ENCODE peak calls at places on chromosomes 7 and 10, in seven cellular contexts. E, B, O, W, R, N and J are unnamed samples.

GRCh38 chr10:100997364-100998182 is 2.0 kb upstream of the LZTS2 start:
- DNase-seq in N (peak; percentile 75), O (peak; percentile 94), E (peak; percentile 65), W (peak; percentile 92), B (peak; percentile 88), R (peak; percentile 91), J (peak; percentile 71)

GRCh38 chr7:130113887-130114286 is 43.6 kb downstream of the KLHDC10 start:
- DNase-seq in E (no peak), B (no peak), N (no peak), W (peak; percentile 74), O (no peak), R (no peak), J (no peak)

GRCh38 chr10:61628875-61629513 is 33.7 kb upstream of the CABCOCO1 start:
- DNase-seq in E (peak; percentile 95), R (peak; percentile 81), B (peak; percentile 91), N (no peak), O (no peak), W (peak; percentile 97), J (no peak)

GRCh38 chr7:158858592-158859503 is 2.5 kb downstream of the DYNC2I1 start:
- DNase-seq in W (no peak), N (peak; percentile 60), O (peak; percentile 65), E (no peak), R (peak; percentile 87), B (peak; percentile 25), J (peak; percentile 54)

GRCh38 chr10:70820976-70821750 is 5.4 kb downstream of the SGPL1 start:
- DNase-seq in N (no peak), B (no peak), R (peak; percentile 24), E (peak; percentile 39), O (no peak), W (no peak), J (no peak)

GRCh38 chr10:99777918-99778716 is 4.3 kb upstream of the ABCC2 start:
- DNase-seq in B (peak; percentile 21), E (no peak), N (no peak), W (no peak), R (peak; percentile 53), O (peak; percentile 36), J (no peak)

GRCh38 chr7:25820432-25821040 is 331.5 kb upstream of the NFE2L3 start:
- DNase-seq in N (no peak), E (no peak), R (peak; percentile 26), O (no peak), W (peak; percentile 47), B (no peak), J (no peak)

GRCh38 chr10:55410415-55410885 is 609.4 kb upstream of the PCDH15 start:
- DNase-seq in R (peak; percentile 65), B (peak; percentile 33), W (no peak), O (peak; percentile 44), E (no peak), N (peak; percentile 80), J (peak; percentile 43)

GRCh38 chr7:106369349-106369748 is 84.6 kb upstream of the NAMPT start:
- DNase-seq in E (peak; percentile 72), N (no peak), W (peak; percentile 23), B (no peak), O (no peak), R (peak; percentile 35), J (no peak)

GRCh38 chr7:27723086-27723485 is 16.9 kb upstream of the TAX1BP1 start:
- DNase-seq in B (no peak), N (no peak), E (no peak), R (no peak), W (no peak), O (no peak), J (no peak)

GRCh38 chr10:1216576-1217236 is 160.5 kb downstream of the WDR37 start:
- DNase-seq in N (no peak), O (peak; percentile 19), E (no peak), W (no peak), R (no peak), B (no peak), J (no peak)

GRCh38 chr7:96181174-96181573 is 140.7 kb downstream of the SLC25A13 start:
- DNase-seq in R (no peak), O (no peak), E (no peak), W (no peak), B (no peak), N (no peak), J (no peak)

GRCh38 chr7:95110707-95111106 is 203.3 kb downstream of the PPP1R9A start:
- DNase-seq in B (no peak), E (no peak), N (no peak), W (no peak), O (no peak), R (no peak), J (no peak)

GRCh38 chr7:50397320-50397970 is 52.7 kb downstream of the FIGNL1 start:
- DNase-seq in B (no peak), O (no peak), E (no peak), R (no peak), W (no peak), N (no peak), J (no peak)

GRCh38 chr7:50397971-50398324 is 52.2 kb downstream of the FIGNL1 start:
- DNase-seq in N (no peak), W (no peak), O (no peak), B (no peak), R (no peak), E (no peak), J (no peak)

GRCh38 chr7:50399206-50399605 is 50.9 kb downstream of the FIGNL1 start:
- DNase-seq in B (no peak), W (no peak), E (no peak), R (no peak), N (no peak), O (no peak), J (no peak)

GRCh38 chr7:50394315-50394714 is 55.8 kb downstream of the FIGNL1 start:
- DNase-seq in N (no peak), R (no peak), B (no peak), W (no peak), E (no peak), O (no peak), J (no peak)

DNA sequence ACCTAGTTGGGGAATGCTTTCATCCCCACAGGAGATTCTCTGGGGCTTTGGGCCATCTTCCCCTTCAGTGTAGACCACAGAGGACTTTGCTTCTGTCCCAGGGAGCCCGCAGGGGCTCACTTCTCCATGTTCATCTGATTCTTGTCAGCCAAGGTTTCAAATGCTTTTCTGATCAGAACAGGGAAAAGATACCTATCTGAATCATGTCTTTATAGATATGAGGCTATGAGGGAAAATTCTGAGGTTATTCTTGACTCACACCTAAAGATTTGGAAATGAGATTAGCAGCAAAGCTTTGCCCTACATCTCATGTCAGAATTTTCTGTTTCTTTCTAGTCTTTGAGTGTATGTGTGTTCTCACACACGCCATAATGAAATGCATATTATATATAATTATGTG is 53.3 kb downstream of the FIGNL1 start:
- DNase-seq in B (no peak), W (no peak), O (no peak), N (no peak), R (no peak), E (no peak), J (no peak)
- H2BK5ac ChIP-seq in B (no peak overlapping the region), W (no peak overlapping the region), O (no peak overlapping the region), N (no peak overlapping the region), R (no peak overlapping the region), E (no peak overlapping the region), J (no peak overlapping the region)

GRCh38 chr7:40133561-40134427 is 628 bp downstream of the MPLKIP start:
- DNase-seq in B (peak; percentile 44), E (peak; percentile 4), O (no peak), W (peak; percentile 52), R (no peak), N (no peak), J (peak; percentile 3)

GRCh38 chr7:40137563-40137962 is 2.8 kb downstream of the SUGCT start:
- DNase-seq in B (no peak), R (no peak), N (no peak), E (no peak), O (no peak), W (no peak), J (peak; percentile 7)

GRCh38 chr7:40138973-40139372 is 4.2 kb downstream of the SUGCT start:
- DNase-seq in O (no peak), E (no peak), B (no peak), W (no peak), R (no peak), N (no peak), J (no peak)

GRCh38 chr7:40134428-40135423 is at the start of the genes MPLKIP and SUGCT:
- DNase-seq in O (peak; percentile 86), B (peak; percentile 92), N (peak; percentile 95), W (peak; percentile 94), E (peak; percentile 87), R (peak; percentile 90), J (peak; percentile 91)
- H2BK5ac ChIP-seq in O (no peak within 1 kb of the TSS), B (peak within 1 kb of the TSS; percentile 88), N (peak within 1 kb of the TSS; percentile 85), W (peak within 1 kb of the TSS; percentile 94), E (peak within 1 kb of the TSS; percentile 94), R (peak within 1 kb of the TSS; percentile 97), J (peak within 1 kb of the TSS; percentile 98)

DNA sequence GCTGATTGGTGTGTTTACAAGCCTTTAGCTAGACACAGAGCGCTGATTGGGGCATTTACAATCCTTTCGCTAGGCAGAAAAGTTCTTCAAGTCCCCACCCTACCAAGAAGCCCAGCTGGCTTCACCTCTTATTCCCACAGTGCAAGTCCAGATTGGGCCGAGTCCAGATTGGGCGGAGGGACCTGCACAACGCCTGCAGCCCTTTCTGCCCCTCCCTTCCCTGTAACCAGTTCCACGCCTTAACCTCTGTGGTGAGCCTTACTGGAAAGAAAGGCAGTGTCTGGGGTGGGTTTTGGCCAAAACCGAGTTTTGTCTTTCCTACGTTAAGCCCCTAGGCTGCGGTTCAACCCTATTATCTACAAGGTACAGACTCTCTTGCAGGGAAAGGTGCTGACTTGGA is 268.7 kb downstream of the ZEB1 start:
- DNase-seq in N (no peak), W (no peak), B (no peak), R (no peak), E (no peak), O (no peak), J (no peak)
- H2BK5ac ChIP-seq in N (no peak overlapping the region), W (no peak overlapping the region), B (no peak overlapping the region), R (no peak overlapping the region), E (no peak overlapping the region), O (no peak overlapping the region), J (no peak overlapping the region)

GRCh38 chr7:140143997-140144396 is 32.8 kb downstream of the KDM7A start:
- DNase-seq in E (no peak), N (no peak), B (no peak), W (no peak), R (no peak), O (no peak), J (no peak)
- H2BK5ac ChIP-seq in E (no peak overlapping the region), N (no peak overlapping the region), B (no peak overlapping the region), W (no peak overlapping the region), R (no peak overlapping the region), O (no peak overlapping the region), J (no peak overlapping the region)

DNA sequence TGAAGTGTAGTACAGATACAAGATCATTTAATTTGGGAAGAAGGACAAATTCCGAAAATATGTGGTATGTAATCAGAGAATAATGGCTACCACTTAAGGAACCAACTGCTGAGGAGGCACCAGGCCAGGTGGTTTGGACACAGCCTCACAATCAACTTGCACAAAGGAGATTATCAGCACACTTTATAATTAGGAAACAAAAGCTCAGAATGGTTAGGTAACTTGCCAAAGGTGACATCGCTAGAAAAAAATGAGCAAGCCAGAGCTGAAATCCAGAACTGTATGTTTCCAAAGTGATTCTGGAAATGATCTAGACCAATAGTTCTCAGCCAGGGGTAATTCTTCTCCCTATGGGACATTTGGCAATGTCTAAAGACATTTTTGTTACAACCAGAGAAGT is 36.6 kb downstream of the ERCC6 start:
- DNase-seq in E (peak; percentile 22), O (no peak), N (no peak), B (no peak), W (no peak), R (peak; percentile 10), J (no peak)
- H2BK5ac ChIP-seq in E (no peak overlapping the region), O (no peak overlapping the region), N (no peak overlapping the region), B (no peak overlapping the region), W (no peak overlapping the region), R (no peak overlapping the region), J (no peak overlapping the region)